ENCODE peak calls at places on chromosome 11, in four cellular contexts. One of them, this sample, is unnamed.

GRCh38 chr11:110452720-110453119 is 23.0 kb downstream of the FDX1 start:
- DNase-seq in NB4: no peak
- DNase-seq in T follicular helper cell: no peak
- DNase-seq in HS-5: no peak
- DNase-seq in this sample: no peak

GRCh38 chr11:59271247-59271755 is 58.6 kb upstream of the MPEG1 start:
- DNase-seq in NB4: no peak
- DNase-seq in T follicular helper cell: no peak
- DNase-seq in HS-5: no peak
- DNase-seq in this sample: no peak

GRCh38 chr11:106399624-106400023 is 322.2 kb downstream of the AASDHPPT start:
- DNase-seq in NB4: no peak
- DNase-seq in T follicular helper cell: no peak
- DNase-seq in HS-5: no peak
- DNase-seq in this sample: no peak

GRCh38 chr11:6475936-6476335 is 2.2 kb upstream of the TRIM3 start:
- DNase-seq in NB4: peak
- DNase-seq in T follicular helper cell: no peak
- DNase-seq in HS-5: no peak
- DNase-seq in this sample: no peak

GRCh38 chr11:95132956-95133355 is 43.3 kb downstream of the ENDOD1 start:
- DNase-seq in NB4: no peak
- DNase-seq in T follicular helper cell: no peak
- DNase-seq in HS-5: no peak
- DNase-seq in this sample: no peak

GRCh38 chr11:118699508-118700220 is 20.2 kb upstream of the TREH start:
- DNase-seq in NB4: no peak
- DNase-seq in T follicular helper cell: peak
- DNase-seq in HS-5: no peak
- DNase-seq in this sample: no peak

GRCh38 chr11:115324569-115325432 is 179.4 kb downstream of the CADM1 start:
- DNase-seq in NB4: peak
- DNase-seq in T follicular helper cell: no peak
- DNase-seq in HS-5: no peak
- DNase-seq in this sample: no peak

GRCh38 chr11:72786305-72787261 is 7.3 kb downstream of the STARD10 start:
- DNase-seq in NB4: no peak
- DNase-seq in T follicular helper cell: no peak
- DNase-seq in HS-5: no peak
- DNase-seq in this sample: no peak

GRCh38 chr11:17992916-17993315 is 19.9 kb downstream of the SERGEF start:
- DNase-seq in NB4: no peak
- DNase-seq in T follicular helper cell: no peak
- DNase-seq in HS-5: no peak
- DNase-seq in this sample: no peak

GRCh38 chr11:33802414-33802950 is 28.2 kb upstream of the FBXO3 start:
- DNase-seq in NB4: peak
- DNase-seq in T follicular helper cell: no peak
- DNase-seq in HS-5: peak
- DNase-seq in this sample: peak

GRCh38 chr11:65498977-65499712 is at the start of gene MALAT1:
- DNase-seq in NB4: peak
- DNase-seq in T follicular helper cell: peak
- DNase-seq in HS-5: peak
- DNase-seq in this sample: no peak

GRCh38 chr11:60952742-60953170 is 780 bp upstream of the SLC15A3 start:
- DNase-seq in NB4: no peak
- DNase-seq in T follicular helper cell: no peak
- DNase-seq in HS-5: no peak
- DNase-seq in this sample: no peak

GRCh38 chr11:125404811-125405481 is 91.1 kb downstream of the FEZ1 start:
- DNase-seq in NB4: peak
- DNase-seq in T follicular helper cell: peak
- DNase-seq in HS-5: no peak
- DNase-seq in this sample: no peak

GRCh38 chr11:132024587-132025295 is 654.3 kb downstream of the NTM start:
- DNase-seq in NB4: no peak
- DNase-seq in T follicular helper cell: no peak
- DNase-seq in HS-5: peak
- DNase-seq in this sample: peak

GRCh38 chr11:134252539-134253188 is 488 bp downstream of the THYN1 start:
- DNase-seq in NB4: no peak
- DNase-seq in T follicular helper cell: no peak
- DNase-seq in HS-5: no peak
- DNase-seq in this sample: no peak

GRCh38 chr11:23425379-23425778 is 565.1 kb upstream of the CCDC179 start:
- DNase-seq in NB4: no peak
- DNase-seq in T follicular helper cell: no peak
- DNase-seq in HS-5: no peak
- DNase-seq in this sample: peak

GRCh38 chr11:64501500-64502427 is 89.3 kb upstream of the SLC22A12 start:
- DNase-seq in NB4: no peak
- DNase-seq in T follicular helper cell: no peak
- DNase-seq in HS-5: no peak
- DNase-seq in this sample: no peak

GRCh38 chr11:118596226-118596625 is 11.2 kb upstream of the PHLDB1 start:
- DNase-seq in NB4: peak
- DNase-seq in T follicular helper cell: no peak
- DNase-seq in HS-5: no peak
- DNase-seq in this sample: no peak

GRCh38 chr11:111409915-111410314 is 30.8 kb upstream of the POU2AF1 start:
- DNase-seq in NB4: peak
- DNase-seq in T follicular helper cell: no peak
- DNase-seq in HS-5: no peak
- DNase-seq in this sample: no peak

GRCh38 chr11:118883368-118884071 is at the start of gene CXCR5:
- DNase-seq in NB4: no peak
- DNase-seq in T follicular helper cell: peak
- DNase-seq in HS-5: no peak
- DNase-seq in this sample: no peak

GRCh38 chr11:56841210-56841810 is 92.8 kb upstream of the OR9G4 start:
- DNase-seq in NB4: peak
- DNase-seq in T follicular helper cell: no peak
- DNase-seq in HS-5: peak
- DNase-seq in this sample: peak

GRCh38 chr11:85643255-85643654 is 4.5 kb upstream of the TMEM126A start:
- DNase-seq in NB4: no peak
- DNase-seq in T follicular helper cell: no peak
- DNase-seq in HS-5: no peak
- DNase-seq in this sample: no peak

GRCh38 chr11:58592760-58593472 is 14.1 kb downstream of the ZFP91 start:
- DNase-seq in NB4: no peak
- DNase-seq in T follicular helper cell: no peak
- DNase-seq in HS-5: no peak
- DNase-seq in this sample: no peak

GRCh38 chr11:103652013-103652412 is 384.4 kb upstream of the DDI1 start:
- DNase-seq in NB4: no peak
- DNase-seq in T follicular helper cell: no peak
- DNase-seq in HS-5: no peak
- DNase-seq in this sample: peak

GRCh38 chr11:37109205-37109585 is 511.2 kb upstream of the RAG2 start:
- DNase-seq in NB4: no peak
- DNase-seq in T follicular helper cell: no peak
- DNase-seq in HS-5: no peak
- DNase-seq in this sample: no peak